ENCODE peak calls at places on chromosome 2, in eight cellular contexts. A is cardiac muscle cell; D is activated CD8-positive, alpha-beta memory T cell treated with anti-CD3 and anti-CD28 coated beads, Interleukin-2, amount 50 U/mL, for 4 hours; E is G401; U is HFFc6; T is non-pigmented ciliary epithelial cell; M is NCI-H2107; J is hippocampal formation. Z is an unnamed sample.

GRCh38 chr2:38233231-38233983 is 143.7 kb downstream of the ATL2 start:
- DNase-seq in A (no peak), D (no peak), E (no peak), U (peak; percentile 39), T (peak; percentile 23), M (no peak), J (no peak), Z (peak; percentile 14)

GRCh38 chr2:152762202-152762601 is 43.8 kb downstream of the ARL6IP6 start:
- DNase-seq in A (no peak), D (no peak), E (no peak), U (peak; percentile 82), T (peak; percentile 91), M (no peak), J (no peak), Z (no peak)

GRCh38 chr2:64873472-64873924 is 115.7 kb upstream of the SLC1A4 start:
- DNase-seq in A (peak; percentile 84), D (peak; percentile 82), E (peak; percentile 70), U (peak; percentile 35), T (no peak), M (peak; percentile 41), J (peak; percentile 67), Z (peak; percentile 81)

GRCh38 chr2:295081-295480 is 7.2 kb upstream of the ALKAL2 start:
- DNase-seq in A (no peak), D (no peak), E (no peak), U (no peak), T (no peak), M (no peak), J (no peak), Z (no peak)

GRCh38 chr2:95054016-95054415 is 28.5 kb downstream of the MAL start:
- DNase-seq in A (no peak), D (no peak), E (no peak), U (no peak), T (no peak), M (no peak), J (no peak), Z (no peak)

GRCh38 chr2:47269316-47270232 is 114.5 kb upstream of the STPG4 start:
- DNase-seq in A (no peak), D (no peak), E (peak; percentile 26), U (peak; percentile 99), T (peak; percentile 94), M (no peak), J (no peak), Z (no peak)

GRCh38 chr2:108895188-108895587 is 93.8 kb downstream of the EDAR start:
- DNase-seq in A (no peak), D (no peak), E (no peak), U (no peak), T (no peak), M (no peak), J (no peak), Z (no peak)

GRCh38 chr2:116917196-116917595 is 897.3 kb upstream of the DDX18 start:
- DNase-seq in A (no peak), D (no peak), E (no peak), U (no peak), T (no peak), M (no peak), J (no peak), Z (no peak)

GRCh38 chr2:69119104-69119503 is 106.1 kb downstream of the ANTXR1 start:
- DNase-seq in A (no peak), D (no peak), E (no peak), U (no peak), T (no peak), M (no peak), J (no peak), Z (no peak)

GRCh38 chr2:42854207-42854818 is 61.9 kb upstream of the HAAO start:
- DNase-seq in A (no peak), D (no peak), E (peak; percentile 29), U (peak; percentile 31), T (no peak), M (no peak), J (no peak), Z (no peak)

GRCh38 chr2:128786296-128786695 is 467.6 kb upstream of the HS6ST1 start:
- DNase-seq in A (no peak), D (no peak), E (no peak), U (no peak), T (no peak), M (no peak), J (no peak), Z (no peak)

GRCh38 chr2:96970910-96971309 is 15.5 kb downstream of the FAM178B start:
- DNase-seq in A (no peak), D (no peak), E (no peak), U (no peak), T (no peak), M (peak; percentile 45), J (no peak), Z (no peak)

GRCh38 chr2:217756375-217757107 is 246.3 kb downstream of the TNS1 start:
- DNase-seq in A (peak; percentile 87), D (peak; percentile 79), E (peak; percentile 47), U (no peak), T (no peak), M (no peak), J (peak; percentile 52), Z (peak; percentile 89)

GRCh38 chr2:220165401-220165800 is 538.0 kb downstream of the SLC4A3 start:
- DNase-seq in A (no peak), D (no peak), E (no peak), U (no peak), T (no peak), M (peak; percentile 58), J (no peak), Z (no peak)

GRCh38 chr2:70988726-70989648 is 5.7 kb downstream of the TEX261 start:
- DNase-seq in A (no peak), D (no peak), E (no peak), U (no peak), T (no peak), M (no peak), J (no peak), Z (no peak)

GRCh38 chr2:109609352-109610024 is 4.3 kb downstream of the SEPTIN10 start:
- DNase-seq in A (no peak), D (no peak), E (no peak), U (peak; percentile 67), T (no peak), M (no peak), J (no peak), Z (no peak)

GRCh38 chr2:149329068-149329467 is 1.3 kb upstream of the LYPD6 start:
- DNase-seq in A (no peak), D (no peak), E (no peak), U (no peak), T (no peak), M (peak; percentile 0), J (no peak), Z (peak; percentile 46)

GRCh38 chr2:218028562-218029348 is 26.0 kb upstream of the TNS1 start:
- DNase-seq in A (no peak), D (no peak), E (no peak), U (no peak), T (no peak), M (no peak), J (no peak), Z (no peak)

GRCh38 chr2:206614825-206615224 is 27.5 kb upstream of the FAM237A start:
- DNase-seq in A (no peak), D (no peak), E (no peak), U (peak; percentile 4), T (peak; percentile 45), M (no peak), J (no peak), Z (no peak)

GRCh38 chr2:231299267-231299666 is 96.2 kb upstream of the B3GNT7 start:
- DNase-seq in A (no peak), D (no peak), E (no peak), U (no peak), T (no peak), M (no peak), J (no peak), Z (no peak)

GRCh38 chr2:18855027-18855426 is 265.7 kb upstream of the NT5C1B start:
- DNase-seq in A (no peak), D (no peak), E (no peak), U (peak; percentile 17), T (no peak), M (no peak), J (no peak), Z (peak; percentile 13)

GRCh38 chr2:152171733-152172132 is 3.8 kb downstream of the STAM2 start:
- DNase-seq in A (no peak), D (no peak), E (no peak), U (no peak), T (no peak), M (no peak), J (no peak), Z (no peak)

GRCh38 chr2:48194641-48195040 is 288.3 kb upstream of the FBXO11 start:
- DNase-seq in A (no peak), D (no peak), E (peak; percentile 74), U (no peak), T (no peak), M (no peak), J (no peak), Z (no peak)

GRCh38 chr2:218381916-218382366 is at the start of gene SLC11A1:
- DNase-seq in A (no peak), D (no peak), E (no peak), U (no peak), T (no peak), M (no peak), J (peak; percentile 49), Z (no peak)

GRCh38 chr2:27527182-27527581 is 30.5 kb downstream of the GCKR start:
- DNase-seq in A (no peak), D (no peak), E (no peak), U (no peak), T (no peak), M (no peak), J (no peak), Z (no peak)

GRCh38 chr2:73239776-73240175 is 5.7 kb downstream of the CCT7 start:
- DNase-seq in A (no peak), D (no peak), E (peak; percentile 78), U (peak; percentile 30), T (peak; percentile 73), M (no peak), J (no peak), Z (no peak)

GRCh38 chr2:62427146-62427545 is 78.8 kb downstream of the TMEM17 start:
- DNase-seq in A (no peak), D (no peak), E (no peak), U (no peak), T (no peak), M (no peak), J (no peak), Z (no peak)

GRCh38 chr2:45412754-45413379 is 198.2 kb downstream of the SRBD1 start:
- DNase-seq in A (no peak), D (no peak), E (no peak), U (no peak), T (no peak), M (no peak), J (no peak), Z (no peak)

GRCh38 chr2:118115761-118116160 is 27.5 kb downstream of the INSIG2 start:
- DNase-seq in A (no peak), D (no peak), E (no peak), U (no peak), T (no peak), M (no peak), J (no peak), Z (no peak)

GRCh38 chr2:121527009-121527682 is 3.5 kb upstream of the RNU4ATAC start:
- DNase-seq in A (no peak), D (no peak), E (no peak), U (no peak), T (no peak), M (no peak), J (no peak), Z (no peak)

GRCh38 chr2:190765386-190766173 is 115.0 kb upstream of the GLS start:
- DNase-seq in A (no peak), D (no peak), E (no peak), U (peak; percentile 89), T (peak; percentile 82), M (no peak), J (no peak), Z (no peak)

GRCh38 chr2:190571666-190572065 is 37.1 kb upstream of the NEMP2 start:
- DNase-seq in A (no peak), D (no peak), E (no peak), U (no peak), T (no peak), M (no peak), J (no peak), Z (no peak)